ENCODE peak calls at places on chromosome 2, in six cellular contexts. W is GM23248, K is hippocampal formation, M is NCI-H1105, J is tibial artery, I is NCI-H1436. X is an unnamed sample.

GRCh38 chr2:11750422-11750821 is 4.0 kb downstream of the LPIN1 start:
- DNase-seq in W (peak), K (no peak), M (no peak), J (no peak), I (no peak), X (no peak)

GRCh38 chr2:144629937-144630336 is 110.0 kb upstream of the ZEB2 start:
- DNase-seq in W (peak), K (no peak), M (no peak), J (no peak), I (no peak), X (no peak)

GRCh38 chr2:231198291-231199173 is at the start of gene ARMC9:
- DNase-seq in W (peak), K (peak), M (peak), J (peak), I (peak), X (peak)

GRCh38 chr2:10279946-10280463 is 22.7 kb upstream of the HPCAL1 start:
- DNase-seq in W (no peak), K (no peak), M (no peak), J (peak), I (no peak), X (no peak)

GRCh38 chr2:73990531-73990930 is 5.8 kb downstream of the TET3 start:
- DNase-seq in W (no peak), K (no peak), M (no peak), J (no peak), I (no peak), X (no peak)

GRCh38 chr2:86292571-86293515 is 44.6 kb downstream of the REEP1 start:
- DNase-seq in W (no peak), K (no peak), M (no peak), J (no peak), I (no peak), X (no peak)

GRCh38 chr2:127398239-127398590 is 10.4 kb upstream of the MAP3K2 start:
- DNase-seq in W (peak), K (peak), M (no peak), J (peak), I (no peak), X (peak)

GRCh38 chr2:226641008-226641407 is 158.6 kb downstream of the IRS1 start:
- DNase-seq in W (no peak), K (no peak), M (no peak), J (no peak), I (no peak), X (no peak)

GRCh38 chr2:219331560-219332213 is 857 bp downstream of the RESP18 start:
- DNase-seq in W (peak), K (no peak), M (no peak), J (peak), I (no peak), X (peak)

GRCh38 chr2:230874876-230875275 is 10.1 kb downstream of the ITM2C start:
- DNase-seq in W (no peak), K (no peak), M (no peak), J (no peak), I (no peak), X (no peak)

X was measured in heart right ventricle.